ENCODE peak calls at places on chromosome 1, in six cellular contexts. One of them, this sample, is unnamed.
A peak's percentile ranks its signal among the peaks of the same experiment; 100 is the strongest.

GRCh38 chr1:192399161-192399560 is 82.4 kb downstream of the RGS21 start:
- DNase-seq in central memory CD4-positive, alpha-beta T cell: no peak
- DNase-seq in lower leg skin: no peak
- DNase-seq in transverse colon: no peak
- DNase-seq in GM23338: peak; percentile 4
- DNase-seq in AG20443: no peak
- DNase-seq in this sample: no peak

GRCh38 chr1:52955129-52955970 is 28.3 kb downstream of the SCP2 start:
- DNase-seq in central memory CD4-positive, alpha-beta T cell: no peak
- DNase-seq in lower leg skin: no peak
- DNase-seq in transverse colon: no peak
- DNase-seq in GM23338: no peak
- DNase-seq in AG20443: peak; percentile 64
- DNase-seq in this sample: peak; percentile 17

GRCh38 chr1:164611754-164612642 is 53.0 kb downstream of the PBX1 start:
- DNase-seq in central memory CD4-positive, alpha-beta T cell: no peak
- DNase-seq in lower leg skin: no peak
- DNase-seq in transverse colon: peak; percentile 75
- DNase-seq in GM23338: peak; percentile 71
- DNase-seq in AG20443: peak; percentile 47
- DNase-seq in this sample: peak; percentile 30

GRCh38 chr1:75035536-75035935 is 98.7 kb upstream of the LHX8 start:
- DNase-seq in central memory CD4-positive, alpha-beta T cell: no peak
- DNase-seq in lower leg skin: no peak
- DNase-seq in transverse colon: no peak
- DNase-seq in GM23338: no peak
- DNase-seq in AG20443: no peak
- DNase-seq in this sample: no peak

GRCh38 chr1:212455406-212456165 is 22.9 kb downstream of the NENF start:
- DNase-seq in central memory CD4-positive, alpha-beta T cell: peak; percentile 63
- DNase-seq in lower leg skin: peak; percentile 98
- DNase-seq in transverse colon: peak; percentile 89
- DNase-seq in GM23338: peak; percentile 87
- DNase-seq in AG20443: peak; percentile 89
- DNase-seq in this sample: peak; percentile 86

GRCh38 chr1:28577738-28578536 is 14.1 kb upstream of the RAB42 start:
- DNase-seq in central memory CD4-positive, alpha-beta T cell: no peak
- DNase-seq in lower leg skin: no peak
- DNase-seq in transverse colon: no peak
- DNase-seq in GM23338: no peak
- DNase-seq in AG20443: no peak
- DNase-seq in this sample: no peak

GRCh38 chr1:247417786-247418185 is 1.8 kb downstream of the NLRP3 start:
- DNase-seq in central memory CD4-positive, alpha-beta T cell: no peak
- DNase-seq in lower leg skin: no peak
- DNase-seq in transverse colon: no peak
- DNase-seq in GM23338: no peak
- DNase-seq in AG20443: no peak
- DNase-seq in this sample: no peak

GRCh38 chr1:231625975-231626534 is 535 bp upstream of the DISC1 start:
- DNase-seq in central memory CD4-positive, alpha-beta T cell: no peak
- DNase-seq in lower leg skin: no peak
- DNase-seq in transverse colon: no peak
- DNase-seq in GM23338: peak; percentile 14
- DNase-seq in AG20443: no peak
- DNase-seq in this sample: no peak

GRCh38 chr1:81976539-81976938 is 175.8 kb downstream of the ADGRL2 start:
- DNase-seq in central memory CD4-positive, alpha-beta T cell: no peak
- DNase-seq in lower leg skin: no peak
- DNase-seq in transverse colon: no peak
- DNase-seq in GM23338: peak; percentile 23
- DNase-seq in AG20443: no peak
- DNase-seq in this sample: no peak

GRCh38 chr1:6393400-6394187 is at the start of gene ACOT7:
- DNase-seq in central memory CD4-positive, alpha-beta T cell: peak; percentile 90
- DNase-seq in lower leg skin: peak; percentile 96
- DNase-seq in transverse colon: peak; percentile 92
- DNase-seq in GM23338: peak; percentile 94
- DNase-seq in AG20443: peak; percentile 98
- DNase-seq in this sample: peak; percentile 98

GRCh38 chr1:12078938-12079861 is 16.1 kb downstream of the TNFRSF8 start:
- DNase-seq in central memory CD4-positive, alpha-beta T cell: no peak
- DNase-seq in lower leg skin: no peak
- DNase-seq in transverse colon: no peak
- DNase-seq in GM23338: peak; percentile 92
- DNase-seq in AG20443: peak; percentile 83
- DNase-seq in this sample: peak; percentile 65

GRCh38 chr1:7752512-7753417 is 18.3 kb upstream of the VAMP3 start:
- DNase-seq in central memory CD4-positive, alpha-beta T cell: peak; percentile 39
- DNase-seq in lower leg skin: no peak
- DNase-seq in transverse colon: peak; percentile 62
- DNase-seq in GM23338: peak; percentile 90
- DNase-seq in AG20443: peak; percentile 67
- DNase-seq in this sample: peak; percentile 54

GRCh38 chr1:65174585-65174984 is 26.6 kb downstream of the AK4 start:
- DNase-seq in central memory CD4-positive, alpha-beta T cell: no peak
- DNase-seq in lower leg skin: peak; percentile 90
- DNase-seq in transverse colon: peak; percentile 35
- DNase-seq in GM23338: no peak
- DNase-seq in AG20443: peak; percentile 91
- DNase-seq in this sample: peak; percentile 62

GRCh38 chr1:208445710-208446702 is 201.8 kb upstream of the PLXNA2 start:
- DNase-seq in central memory CD4-positive, alpha-beta T cell: no peak
- DNase-seq in lower leg skin: no peak
- DNase-seq in transverse colon: peak; percentile 76
- DNase-seq in GM23338: no peak
- DNase-seq in AG20443: no peak
- DNase-seq in this sample: no peak

GRCh38 chr1:220426989-220427388 is 100.9 kb upstream of the MARK1 start:
- DNase-seq in central memory CD4-positive, alpha-beta T cell: no peak
- DNase-seq in lower leg skin: no peak
- DNase-seq in transverse colon: no peak
- DNase-seq in GM23338: no peak
- DNase-seq in AG20443: no peak
- DNase-seq in this sample: no peak

GRCh38 chr1:208047975-208048374 is 137.1 kb upstream of the CD34 start:
- DNase-seq in central memory CD4-positive, alpha-beta T cell: no peak
- DNase-seq in lower leg skin: peak; percentile 90
- DNase-seq in transverse colon: no peak
- DNase-seq in GM23338: no peak
- DNase-seq in AG20443: peak; percentile 75
- DNase-seq in this sample: peak; percentile 65

GRCh38 chr1:50829010-50829958 is 130.8 kb downstream of the FAF1 start:
- DNase-seq in central memory CD4-positive, alpha-beta T cell: no peak
- DNase-seq in lower leg skin: no peak
- DNase-seq in transverse colon: no peak
- DNase-seq in GM23338: no peak
- DNase-seq in AG20443: peak; percentile 11
- DNase-seq in this sample: no peak

GRCh38 chr1:68115308-68115707 is 64.9 kb upstream of the DIRAS3 start:
- DNase-seq in central memory CD4-positive, alpha-beta T cell: no peak
- DNase-seq in lower leg skin: no peak
- DNase-seq in transverse colon: no peak
- DNase-seq in GM23338: no peak
- DNase-seq in AG20443: no peak
- DNase-seq in this sample: no peak

GRCh38 chr1:116426401-116426800 is 53.4 kb downstream of the ATP1A1 start:
- DNase-seq in central memory CD4-positive, alpha-beta T cell: no peak
- DNase-seq in lower leg skin: peak; percentile 68
- DNase-seq in transverse colon: no peak
- DNase-seq in GM23338: no peak
- DNase-seq in AG20443: no peak
- DNase-seq in this sample: no peak

GRCh38 chr1:56502700-56503245 is 76.6 kb downstream of the PLPP3 start:
- DNase-seq in central memory CD4-positive, alpha-beta T cell: no peak
- DNase-seq in lower leg skin: no peak
- DNase-seq in transverse colon: no peak
- DNase-seq in GM23338: no peak
- DNase-seq in AG20443: peak; percentile 47
- DNase-seq in this sample: no peak

GRCh38 chr1:237394263-237394662 is 352.3 kb downstream of the RYR2 start:
- DNase-seq in central memory CD4-positive, alpha-beta T cell: no peak
- DNase-seq in lower leg skin: no peak
- DNase-seq in transverse colon: no peak
- DNase-seq in GM23338: no peak
- DNase-seq in AG20443: no peak
- DNase-seq in this sample: no peak

GRCh38 chr1:187396226-187396625 is 567.5 kb downstream of the PLA2G4A start:
- DNase-seq in central memory CD4-positive, alpha-beta T cell: no peak
- DNase-seq in lower leg skin: no peak
- DNase-seq in transverse colon: no peak
- DNase-seq in GM23338: peak; percentile 29
- DNase-seq in AG20443: no peak
- DNase-seq in this sample: no peak

GRCh38 chr1:9691726-9692125 is 40.2 kb downstream of the PIK3CD start:
- DNase-seq in central memory CD4-positive, alpha-beta T cell: no peak
- DNase-seq in lower leg skin: no peak
- DNase-seq in transverse colon: no peak
- DNase-seq in GM23338: no peak
- DNase-seq in AG20443: no peak
- DNase-seq in this sample: no peak

GRCh38 chr1:28127617-28128257 is 39.3 kb upstream of the EYA3 start:
- DNase-seq in central memory CD4-positive, alpha-beta T cell: no peak
- DNase-seq in lower leg skin: no peak
- DNase-seq in transverse colon: no peak
- DNase-seq in GM23338: no peak
- DNase-seq in AG20443: no peak
- DNase-seq in this sample: no peak

GRCh38 chr1:19179597-19180271 is 30.3 kb downstream of the UBR4 start:
- DNase-seq in central memory CD4-positive, alpha-beta T cell: peak; percentile 29
- DNase-seq in lower leg skin: no peak
- DNase-seq in transverse colon: no peak
- DNase-seq in GM23338: peak; percentile 55
- DNase-seq in AG20443: peak; percentile 14
- DNase-seq in this sample: no peak

GRCh38 chr1:234201600-234201999 is 171.7 kb upstream of the COA6 start:
- DNase-seq in central memory CD4-positive, alpha-beta T cell: no peak
- DNase-seq in lower leg skin: no peak
- DNase-seq in transverse colon: no peak
- DNase-seq in GM23338: no peak
- DNase-seq in AG20443: no peak
- DNase-seq in this sample: no peak

GRCh38 chr1:152886090-152886489 is 8.0 kb downstream of the SMCP start:
- DNase-seq in central memory CD4-positive, alpha-beta T cell: no peak
- DNase-seq in lower leg skin: no peak
- DNase-seq in transverse colon: no peak
- DNase-seq in GM23338: no peak
- DNase-seq in AG20443: no peak
- DNase-seq in this sample: no peak

GRCh38 chr1:210195635-210196160 is 36.9 kb upstream of the SERTAD4 start:
- DNase-seq in central memory CD4-positive, alpha-beta T cell: no peak
- DNase-seq in lower leg skin: no peak
- DNase-seq in transverse colon: no peak
- DNase-seq in GM23338: no peak
- DNase-seq in AG20443: no peak
- DNase-seq in this sample: no peak

GRCh38 chr1:246063013-246063616 is 444.0 kb downstream of the SMYD3 start:
- DNase-seq in central memory CD4-positive, alpha-beta T cell: no peak
- DNase-seq in lower leg skin: no peak
- DNase-seq in transverse colon: no peak
- DNase-seq in GM23338: no peak
- DNase-seq in AG20443: no peak
- DNase-seq in this sample: no peak

GRCh38 chr1:154327466-154328317 is 2.4 kb downstream of the ATP8B2 start:
- DNase-seq in central memory CD4-positive, alpha-beta T cell: peak; percentile 53
- DNase-seq in lower leg skin: peak; percentile 84
- DNase-seq in transverse colon: peak; percentile 65
- DNase-seq in GM23338: peak; percentile 33
- DNase-seq in AG20443: no peak
- DNase-seq in this sample: no peak

GRCh38 chr1:228849011-228849541 is 113.8 kb downstream of the RHOU start:
- DNase-seq in central memory CD4-positive, alpha-beta T cell: no peak
- DNase-seq in lower leg skin: peak; percentile 39
- DNase-seq in transverse colon: no peak
- DNase-seq in GM23338: no peak
- DNase-seq in AG20443: no peak
- DNase-seq in this sample: no peak

GRCh38 chr1:36484099-36484498 is 1.4 kb upstream of the CSF3R start:
- DNase-seq in central memory CD4-positive, alpha-beta T cell: no peak
- DNase-seq in lower leg skin: no peak
- DNase-seq in transverse colon: no peak
- DNase-seq in GM23338: no peak
- DNase-seq in AG20443: no peak
- DNase-seq in this sample: no peak

GRCh38 chr1:197776348-197777082 is 1.2 kb upstream of the DENND1B start:
- DNase-seq in central memory CD4-positive, alpha-beta T cell: peak; percentile 54
- DNase-seq in lower leg skin: no peak
- DNase-seq in transverse colon: no peak
- DNase-seq in GM23338: no peak
- DNase-seq in AG20443: peak; percentile 53
- DNase-seq in this sample: peak; percentile 67

GRCh38 chr1:172818841-172819527 is 160.1 kb downstream of the FASLG start:
- DNase-seq in central memory CD4-positive, alpha-beta T cell: no peak
- DNase-seq in lower leg skin: no peak
- DNase-seq in transverse colon: peak; percentile 49
- DNase-seq in GM23338: no peak
- DNase-seq in AG20443: no peak
- DNase-seq in this sample: no peak

GRCh38 chr1:205368478-205368877 is 11.8 kb upstream of the KLHDC8A start:
- DNase-seq in central memory CD4-positive, alpha-beta T cell: no peak
- DNase-seq in lower leg skin: peak; percentile 59
- DNase-seq in transverse colon: no peak
- DNase-seq in GM23338: no peak
- DNase-seq in AG20443: no peak
- DNase-seq in this sample: no peak

GRCh38 chr1:179955318-179955638 is 668 bp downstream of the CEP350 start:
- DNase-seq in central memory CD4-positive, alpha-beta T cell: no peak
- DNase-seq in lower leg skin: no peak
- DNase-seq in transverse colon: no peak
- DNase-seq in GM23338: no peak
- DNase-seq in AG20443: peak; percentile 9
- DNase-seq in this sample: peak; percentile 7

GRCh38 chr1:13548281-13548680 is 34.5 kb upstream of the LRRC38 start:
- DNase-seq in central memory CD4-positive, alpha-beta T cell: no peak
- DNase-seq in lower leg skin: peak; percentile 23
- DNase-seq in transverse colon: no peak
- DNase-seq in GM23338: no peak
- DNase-seq in AG20443: no peak
- DNase-seq in this sample: no peak

GRCh38 chr1:169653873-169654272 is 23.9 kb upstream of the SELP start:
- DNase-seq in central memory CD4-positive, alpha-beta T cell: no peak
- DNase-seq in lower leg skin: no peak
- DNase-seq in transverse colon: no peak
- DNase-seq in GM23338: no peak
- DNase-seq in AG20443: no peak
- DNase-seq in this sample: no peak

GRCh38 chr1:66944330-66945274 is 19.8 kb downstream of the MIER1 start:
- DNase-seq in central memory CD4-positive, alpha-beta T cell: no peak
- DNase-seq in lower leg skin: no peak
- DNase-seq in transverse colon: peak; percentile 38
- DNase-seq in GM23338: no peak
- DNase-seq in AG20443: no peak
- DNase-seq in this sample: no peak

This sample was measured in AG08396.